ENCODE peak calls at places on chromosomes 12 and 14, in eight cellular contexts. C is ovary; T is kidney; E is GM23248; X is CD4-positive, alpha-beta T cell; L is gastrocnemius medialis; Q is prostate gland; P is mesendoderm. Y is an unnamed sample.

GRCh38 chr12:1083888-1084262 is 92.9 kb downstream of the ERC1 start:
- DNase-seq in C (no peak), T (no peak), E (peak; percentile 65), X (no peak), L (no peak), Q (peak; percentile 53), P (peak; percentile 57), Y (no peak)

GRCh38 chr14:99252443-99252939 is 19.5 kb downstream of the BCL11B start:
- DNase-seq in C (no peak), T (peak; percentile 55), E (no peak), X (no peak), L (no peak), Q (no peak), P (no peak), Y (peak; percentile 35)

GRCh38 chr12:16606201-16606849 is 363 bp upstream of the LMO3 start:
- DNase-seq in C (peak; percentile 25), T (peak; percentile 44), E (peak; percentile 68), X (no peak), L (no peak), Q (peak; percentile 16), P (peak; percentile 81), Y (peak; percentile 40)

GRCh38 chr14:56207626-56208297 is 89.6 kb downstream of the PELI2 start:
- DNase-seq in C (no peak), T (no peak), E (peak; percentile 55), X (no peak), L (no peak), Q (no peak), P (no peak), Y (no peak)

GRCh38 chr12:3930216-3930615 is 57.0 kb upstream of the PARP11 start:
- DNase-seq in C (no peak), T (no peak), E (no peak), X (no peak), L (no peak), Q (no peak), P (no peak), Y (no peak)

GRCh38 chr12:113065126-113066007 is 8.8 kb downstream of the DTX1 start:
- DNase-seq in C (no peak), T (no peak), E (peak; percentile 28), X (no peak), L (no peak), Q (no peak), P (peak; percentile 62), Y (no peak)

GRCh38 chr12:118979763-118980406 is 1.5 kb upstream of the SRRM4 start:
- DNase-seq in C (no peak), T (peak; percentile 49), E (peak; percentile 62), X (no peak), L (no peak), Q (peak; percentile 16), P (peak; percentile 93), Y (peak; percentile 55)

GRCh38 chr14:24952851-24953666 is 96.9 kb downstream of the STXBP6 start:
- DNase-seq in C (no peak), T (no peak), E (no peak), X (no peak), L (no peak), Q (no peak), P (peak; percentile 76), Y (peak; percentile 22)

GRCh38 chr12:65835256-65835655 is 11.0 kb downstream of the HMGA2 start:
- DNase-seq in C (no peak), T (no peak), E (no peak), X (no peak), L (no peak), Q (no peak), P (no peak), Y (no peak)

GRCh38 chr12:69994593-69995222 is 169.7 kb downstream of the MYRFL start:
- DNase-seq in C (no peak), T (no peak), E (no peak), X (no peak), L (no peak), Q (peak; percentile 7), P (no peak), Y (no peak)

GRCh38 chr14:61927521-61927920 is 165.3 kb downstream of the SNAPC1 start:
- DNase-seq in C (no peak), T (no peak), E (peak; percentile 83), X (no peak), L (no peak), Q (no peak), P (peak; percentile 81), Y (no peak)

GRCh38 chr12:34333337-34333736 is 311.0 kb downstream of the ALG10 start:
- DNase-seq in C (no peak), T (no peak), E (no peak), X (no peak), L (no peak), Q (no peak), P (no peak), Y (no peak)

GRCh38 chr12:98373019-98373554 is 142.3 kb upstream of the TMPO start:
- DNase-seq in C (no peak), T (no peak), E (peak; percentile 66), X (no peak), L (no peak), Q (no peak), P (peak; percentile 84), Y (no peak)

GRCh38 chr14:71348394-71348793 is 441.1 kb downstream of the PCNX1 start:
- DNase-seq in C (no peak), T (no peak), E (no peak), X (no peak), L (no peak), Q (no peak), P (no peak), Y (no peak)

GRCh38 chr12:94172031-94172430 is 23.7 kb downstream of the PLXNC1 start:
- DNase-seq in C (no peak), T (no peak), E (peak; percentile 10), X (no peak), L (no peak), Q (no peak), P (peak; percentile 59), Y (peak; percentile 18)
- H3K27ac ChIP-seq in C (no peak overlapping the region), T (no peak overlapping the region), E (no peak overlapping the region), X (no peak overlapping the region), L (no peak overlapping the region), Q (no peak overlapping the region), P (no peak overlapping the region), Y (no peak overlapping the region)

GRCh38 chr12:94671917-94672316 is 21.6 kb upstream of the TMCC3 start:
- DNase-seq in C (no peak), T (no peak), E (no peak), X (no peak), L (no peak), Q (no peak), P (no peak), Y (no peak)

GRCh38 chr12:94676011-94676709 is 25.8 kb upstream of the TMCC3 start:
- DNase-seq in C (peak; percentile 30), T (no peak), E (no peak), X (no peak), L (peak; percentile 38), Q (no peak), P (peak; percentile 62), Y (no peak)

GRCh38 chr12:94674835-94675234 is 24.5 kb upstream of the TMCC3 start:
- DNase-seq in C (no peak), T (no peak), E (peak; percentile 3), X (no peak), L (peak; percentile 37), Q (no peak), P (no peak), Y (no peak)

GRCh38 chr12:94676922-94677321 is 26.6 kb upstream of the TMCC3 start:
- DNase-seq in C (no peak), T (no peak), E (no peak), X (no peak), L (no peak), Q (no peak), P (no peak), Y (no peak)

GRCh38 chr12:94673951-94674570 is 23.7 kb upstream of the TMCC3 start:
- DNase-seq in C (no peak), T (no peak), E (no peak), X (no peak), L (no peak), Q (no peak), P (no peak), Y (no peak)
- H3K27ac ChIP-seq in C (no peak overlapping the region), T (no peak overlapping the region), E (no peak overlapping the region), X (no peak overlapping the region), L (peak overlapping the region; percentile 15), Q (no peak overlapping the region), P (no peak overlapping the region), Y (no peak overlapping the region)

GRCh38 chr12:72978999-72979398 is 706.8 kb downstream of the TRHDE start:
- DNase-seq in C (no peak), T (no peak), E (no peak), X (no peak), L (no peak), Q (no peak), P (no peak), Y (no peak)
- H3K27ac ChIP-seq in C (no peak overlapping the region), T (no peak overlapping the region), E (no peak overlapping the region), X (no peak overlapping the region), L (no peak overlapping the region), Q (no peak overlapping the region), P (no peak overlapping the region), Y (no peak overlapping the region)

GRCh38 chr14:105436402-105436801 is 16.8 kb downstream of the MTA1 start:
- DNase-seq in C (no peak), T (no peak), E (no peak), X (no peak), L (no peak), Q (no peak), P (no peak), Y (no peak)

GRCh38 chr14:105439179-105439578 is 19.6 kb downstream of the MTA1 start:
- DNase-seq in C (no peak), T (no peak), E (no peak), X (no peak), L (no peak), Q (no peak), P (no peak), Y (no peak)

GRCh38 chr14:105436891-105437722 is 17.5 kb downstream of the MTA1 start:
- DNase-seq in C (no peak), T (no peak), E (no peak), X (no peak), L (no peak), Q (no peak), P (no peak), Y (no peak)

GRCh38 chr14:105439710-105440553 is 20.3 kb downstream of the MTA1 start:
- DNase-seq in C (no peak), T (peak; percentile 57), E (peak; percentile 60), X (no peak), L (no peak), Q (no peak), P (no peak), Y (no peak)

DNA sequence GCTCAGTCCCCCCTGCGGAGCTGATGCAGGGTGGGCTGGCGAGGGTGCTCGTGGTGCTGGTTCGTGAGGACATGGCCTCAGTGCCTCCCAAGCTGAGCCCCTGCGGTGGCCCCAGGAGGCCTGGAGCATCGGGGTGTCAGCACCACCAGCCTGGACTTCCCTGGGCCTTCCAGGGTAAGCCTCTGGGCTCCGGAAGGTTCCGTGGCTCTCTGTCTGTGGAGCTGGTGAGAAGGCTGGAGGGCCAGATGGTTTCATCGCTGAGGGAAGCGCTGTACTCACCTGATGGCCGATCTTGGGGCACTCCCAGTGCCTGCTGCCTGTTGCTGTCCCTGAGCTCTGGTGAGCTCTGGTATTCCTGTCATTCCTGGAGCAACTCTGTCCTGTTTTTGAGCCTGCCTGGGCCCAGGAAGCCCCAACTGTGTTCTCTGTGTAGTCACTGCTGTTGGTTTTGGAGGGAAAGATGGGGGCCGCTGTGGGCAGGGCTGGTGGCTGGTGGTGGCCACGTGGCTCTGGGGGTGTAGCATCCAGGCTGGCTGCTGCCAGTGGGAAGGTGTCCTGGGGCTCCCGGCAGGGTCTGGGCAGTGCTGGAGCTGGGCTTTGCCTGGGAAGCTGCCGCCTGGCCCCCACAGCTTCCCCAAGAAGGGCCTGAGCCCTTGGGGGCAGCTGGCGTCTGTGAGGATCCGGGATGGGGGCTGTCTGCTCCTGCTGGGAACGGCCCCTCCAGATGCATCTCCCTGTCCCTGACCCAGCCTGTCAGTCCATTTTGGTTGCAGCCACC is 18.3 kb downstream of the MTA1 start:
- DNase-seq in C (no peak), T (peak; percentile 64), E (no peak), X (no peak), L (no peak), Q (no peak), P (no peak), Y (no peak)
- H3K27ac ChIP-seq in C (no peak overlapping the region), T (no peak overlapping the region), E (no peak overlapping the region), X (no peak overlapping the region), L (no peak overlapping the region), Q (no peak overlapping the region), P (no peak overlapping the region), Y (no peak overlapping the region)